ENCODE peak calls at places on chromosomes 12 and 14, in five cellular contexts. J, S, V, D and O are unnamed samples.

GRCh38 chr14:59249029-59249428 is 60.6 kb downstream of the DAAM1 start:
- DNase-seq in V (no peak), S (no peak), J (no peak), D (no peak), O (no peak)

GRCh38 chr12:27220057-27220987 is 23.8 kb upstream of the STK38L start:
- DNase-seq in S (no peak), V (no peak), D (peak), J (no peak), O (no peak)

GRCh38 chr14:32259368-32260013 is 56.4 kb upstream of the RNU6-8 start:
- DNase-seq in J (no peak), D (peak), V (peak), S (peak), O (peak)

GRCh38 chr12:115273446-115273845 is 589.5 kb upstream of the TBX3 start:
- DNase-seq in S (no peak), D (no peak), J (no peak), V (no peak), O (no peak)

GRCh38 chr14:85122690-85123089 is 407.3 kb upstream of the FLRT2 start:
- DNase-seq in J (no peak), D (no peak), S (no peak), V (no peak), O (no peak)

GRCh38 chr14:77498120-77498979 is at the start of gene ISM2:
- DNase-seq in D (no peak), V (no peak), J (no peak), S (peak), O (peak)

GRCh38 chr14:99266181-99267178 is 5.5 kb downstream of the BCL11B start:
- DNase-seq in V (peak), J (no peak), S (peak), D (no peak), O (peak)

GRCh38 chr12:43338848-43339526 is 213.0 kb downstream of the ADAMTS20 start:
- DNase-seq in D (peak), V (peak), S (no peak), J (peak), O (peak)

GRCh38 chr12:110744697-110745264 is 2.1 kb upstream of the PPP1CC start:
- DNase-seq in S (no peak), J (no peak), D (no peak), V (no peak), O (peak)

GRCh38 chr14:73717247-73717646 is 3.1 kb upstream of the PNMA1 start:
- DNase-seq in D (no peak), S (no peak), V (no peak), J (no peak), O (no peak)

GRCh38 chr12:53251477-53252348 is 16.4 kb upstream of the ESPL1 start:
- DNase-seq in V (peak), S (peak), D (peak), J (no peak), O (peak)

GRCh38 chr12:46499901-46500300 is 127.3 kb upstream of the SLC38A2 start:
- DNase-seq in V (no peak), J (no peak), S (no peak), D (peak), O (no peak)

GRCh38 chr14:74945261-74945851 is 10.0 kb downstream of the PGF start:
- DNase-seq in V (peak), J (peak), D (no peak), S (peak), O (no peak)

GRCh38 chr14:105739331-105740102 is 213.1 kb downstream of the TMEM121 start:
- DNase-seq in S (no peak), V (no peak), J (no peak), D (no peak), O (no peak)

GRCh38 chr12:52368494-52368893 is 1.2 kb upstream of the KRT85 start:
- DNase-seq in S (no peak), D (no peak), J (no peak), V (no peak), O (no peak)

GRCh38 chr12:123131879-123132402 is 18.9 kb downstream of the PITPNM2 start:
- DNase-seq in V (no peak), J (no peak), S (no peak), D (no peak), O (no peak)

GRCh38 chr14:20679907-20680306 is 4.5 kb upstream of the RNASE4 start:
- DNase-seq in J (no peak), V (no peak), D (no peak), S (peak), O (peak)

GRCh38 chr12:31118347-31118830 is 44.7 kb downstream of the DDX11 start:
- DNase-seq in D (no peak), S (peak), V (no peak), J (no peak), O (no peak)

GRCh38 chr12:22626429-22626828 is 1.5 kb downstream of the ETNK1 start:
- DNase-seq in S (peak), V (no peak), D (peak), J (no peak), O (no peak)

GRCh38 chr12:104060791-104061190 is 3.5 kb upstream of the HCFC2 start:
- DNase-seq in S (no peak), J (no peak), V (no peak), D (no peak), O (no peak)

GRCh38 chr12:48183876-48184548 is 568 bp downstream of the CCDC184 start:
- DNase-seq in V (no peak), J (no peak), D (no peak), S (no peak), O (no peak)

GRCh38 chr12:32161040-32161439 is 54.4 kb downstream of the BICD1 start:
- DNase-seq in S (no peak), D (no peak), V (no peak), J (no peak), O (no peak)

GRCh38 chr14:99252443-99252939 is 19.5 kb downstream of the BCL11B start:
- DNase-seq in S (no peak), D (no peak), V (no peak), J (no peak), O (no peak)

GRCh38 chr12:46858368-46858767 is 32.6 kb upstream of the SLC38A4 start:
- DNase-seq in S (no peak), D (no peak), J (no peak), V (peak), O (no peak)

GRCh38 chr12:1410794-1411193 is 183.6 kb downstream of the FBXL14 start:
- DNase-seq in J (no peak), V (no peak), S (no peak), D (no peak), O (no peak)

GRCh38 chr12:47361389-47362031 is 281.8 kb upstream of the AMIGO2 start:
- DNase-seq in D (no peak), J (no peak), S (peak), V (no peak), O (no peak)

DNA sequence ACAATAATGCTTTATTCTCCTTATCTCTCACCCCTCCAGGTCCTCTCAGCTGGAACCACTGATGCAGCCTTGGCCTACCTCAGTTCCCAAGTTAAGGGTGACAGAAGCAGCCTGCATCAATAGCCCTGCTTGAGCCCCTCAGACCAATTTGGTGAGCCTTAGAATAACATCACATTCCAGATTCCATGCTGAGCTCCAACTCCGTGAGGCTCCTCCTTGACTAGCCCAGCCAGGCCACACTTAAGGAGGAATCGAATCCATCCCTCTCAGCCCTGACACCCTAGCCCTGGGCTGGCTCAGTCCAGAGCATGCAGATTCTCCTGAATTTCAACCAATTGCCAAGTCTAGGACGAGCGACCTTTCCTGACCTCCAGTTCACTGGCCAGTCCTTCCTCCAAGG is 91.1 kb downstream of the ARMH4 start:
- DNase-seq in S (no peak), V (no peak), D (no peak), J (no peak), O (no peak)
- TF ChIP-seq SRF in S (no peak), V (no peak), D (no peak), J (no peak), O (no peak)

DNA sequence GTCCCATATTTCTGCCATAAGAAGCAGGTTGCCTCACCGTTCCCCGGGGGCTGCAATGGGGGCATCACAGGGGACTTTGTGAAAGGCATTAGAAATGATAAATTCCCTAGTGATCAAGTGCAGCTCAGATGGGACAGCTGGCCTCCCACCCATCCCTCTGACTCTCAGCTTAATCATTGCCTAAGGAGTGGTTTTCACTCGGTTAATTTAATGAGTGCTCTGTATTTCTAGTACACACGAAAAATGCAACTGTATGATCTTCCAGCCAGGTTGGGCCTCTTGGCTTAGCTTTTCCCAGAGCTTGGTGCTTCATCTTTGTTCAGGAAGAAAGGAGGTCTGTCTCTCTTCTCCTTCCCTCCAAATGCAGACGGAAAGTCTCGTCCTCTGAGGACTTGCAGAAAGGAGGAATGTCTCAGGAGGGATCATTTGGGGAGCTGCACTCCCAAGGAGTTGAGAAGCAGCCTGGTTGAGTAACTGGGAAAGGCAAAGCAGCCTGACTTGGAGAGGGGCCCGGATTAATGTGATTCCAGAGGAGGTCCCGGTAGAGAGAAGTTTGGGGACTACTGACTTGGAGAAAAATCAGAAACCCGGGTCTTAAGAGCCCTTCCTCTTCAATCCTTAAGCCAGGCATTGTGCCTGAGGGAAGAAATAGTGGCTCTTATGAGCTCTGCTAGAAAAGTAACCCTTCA is 7.2 kb downstream of the CD9 start:
- DNase-seq in S (no peak), V (no peak), J (no peak), D (no peak), O (no peak)
- TF ChIP-seq SRF in S (no peak), V (no peak), J (no peak), D (no peak), O (no peak)

GRCh38 chr12:120666577-120667390 is 20.2 kb upstream of the MLEC start:
- DNase-seq in S (no peak), D (no peak), J (no peak), V (no peak), O (no peak)
- TF ChIP-seq SRF in S (no peak), D (no peak), J (no peak), V (no peak), O (no peak)

DNA sequence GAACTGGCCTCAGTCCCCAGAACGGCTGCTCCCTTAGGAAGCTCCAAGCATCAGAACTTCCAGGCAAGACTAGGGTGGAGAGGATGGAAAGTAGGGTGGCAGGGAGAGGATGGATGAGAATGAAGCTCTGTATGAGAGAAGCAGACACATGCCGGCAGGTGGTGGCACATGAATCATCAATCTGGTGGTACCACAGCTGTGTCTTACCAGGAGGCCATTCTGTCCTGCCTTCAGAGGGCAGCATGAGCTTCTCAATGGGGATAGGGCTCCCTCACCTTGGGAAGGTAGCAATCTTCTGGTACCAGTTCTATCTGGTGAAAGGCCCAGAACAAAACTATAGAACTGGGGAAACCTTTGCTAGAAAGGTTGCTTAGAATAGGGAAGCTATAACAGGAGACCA is 55.4 kb upstream of the PYGL start:
- DNase-seq in S (no peak), D (no peak), V (no peak), J (no peak), O (peak)
- TF ChIP-seq SRF in S (no peak), D (no peak), V (no peak), J (no peak), O (no peak)

GRCh38 chr14:55297611-55298323 is 26.5 kb downstream of the FBXO34 start:
- DNase-seq in D (no peak), V (no peak), J (no peak), S (no peak), O (peak)
- TF ChIP-seq SRF in D (no peak), V (no peak), J (no peak), S (no peak), O (no peak)

DNA sequence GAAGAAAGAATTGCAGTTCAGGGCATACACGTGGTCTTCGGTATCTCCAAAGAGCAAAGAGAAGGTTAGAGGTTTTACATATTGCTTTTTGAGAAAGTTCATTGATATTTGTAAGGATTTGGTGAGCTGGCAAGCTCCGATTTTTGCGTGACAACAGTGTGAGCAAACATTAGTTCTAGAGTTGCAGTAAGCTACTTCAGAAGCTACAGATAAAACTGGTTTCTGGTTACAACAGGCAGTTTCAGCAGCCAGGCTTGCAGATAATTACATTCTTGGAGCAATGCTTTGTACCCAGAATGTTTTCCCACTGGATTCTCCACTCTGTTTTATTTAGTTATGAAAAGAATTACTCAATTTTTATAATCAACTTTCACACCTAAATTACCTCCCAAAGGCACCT is 28.2 kb downstream of the KLRK1 start:
- DNase-seq in S (no peak), V (no peak), D (no peak), J (no peak), O (peak)
- TF ChIP-seq SRF in S (no peak), V (no peak), D (no peak), J (no peak), O (no peak)

DNA sequence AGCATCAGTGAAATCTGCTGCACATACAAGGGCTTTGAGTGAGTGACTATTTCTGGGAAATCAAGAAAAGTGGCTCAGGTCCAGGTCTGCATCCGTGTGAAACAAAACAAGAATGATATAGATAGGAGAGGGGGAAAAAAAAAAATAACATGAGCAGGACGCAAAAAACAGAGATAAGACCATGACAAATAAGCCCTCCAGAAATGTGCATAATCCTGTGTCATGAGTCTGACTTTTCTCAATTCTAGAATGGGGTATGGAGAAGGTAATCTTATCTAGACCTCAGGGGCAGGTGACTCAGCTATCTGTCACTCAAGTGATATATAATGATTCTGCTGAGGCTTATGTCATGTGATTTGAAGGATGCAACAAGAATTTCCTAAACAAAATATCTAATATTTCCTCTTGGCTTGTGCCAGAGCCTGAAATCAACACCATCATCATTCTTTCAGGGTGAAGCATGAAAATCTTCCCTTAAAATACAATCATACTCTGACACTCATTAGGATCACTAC is 250.0 kb downstream of the PHLDA1 start:
- DNase-seq in D (no peak), J (no peak), S (peak), V (peak), O (no peak)
- TF ChIP-seq SRF in D (no peak), J (no peak), S (peak), V (no peak), O (no peak)